ENCODE peak calls at places on chromosomes 6 and 20, in nine cellular contexts. K is stimulated activated CD4-positive, alpha-beta T cell treated with anti-CD3 and anti-CD28 coated beads, Interleukin-2, amount 100 ng/mL, for 4 hours; O is memory B cell; E is EH; Q is CD8-positive, alpha-beta T cell; L is NCI-H510A; P is kidney glomerular epithelial cell; Y is H7; J is renal cortical epithelial cell. I is an unnamed sample.

GRCh38 chr6:153131037-153131981 is at the start of gene RGS17:
- DNase-seq in K (no peak), O (no peak), E (peak; percentile 73), Q (no peak), L (peak; percentile 50), P (peak; percentile 57), Y (peak; percentile 99), J (peak; percentile 40), I (no peak)

GRCh38 chr6:1552296-1552761 is 57.4 kb upstream of the FOXC1 start:
- DNase-seq in K (no peak), O (no peak), E (peak; percentile 35), Q (no peak), L (no peak), P (no peak), Y (peak; percentile 70), J (peak; percentile 59), I (no peak)

GRCh38 chr20:48180637-48181036 is 395.4 kb upstream of the SULF2 start:
- DNase-seq in K (no peak), O (no peak), E (peak; percentile 19), Q (no peak), L (no peak), P (peak; percentile 15), Y (no peak), J (peak; percentile 20), I (no peak)

GRCh38 chr20:42018979-42019378 is 400.8 kb upstream of the CHD6 start:
- DNase-seq in K (no peak), O (no peak), E (no peak), Q (no peak), L (no peak), P (no peak), Y (peak; percentile 38), J (no peak), I (no peak)

GRCh38 chr20:36385503-36385902 is 79.4 kb downstream of the DLGAP4 start:
- DNase-seq in K (no peak), O (no peak), E (no peak), Q (no peak), L (no peak), P (no peak), Y (no peak), J (no peak), I (no peak)

GRCh38 chr6:161536141-161536735 is 262.4 kb upstream of the AGPAT4 start:
- DNase-seq in K (no peak), O (no peak), E (no peak), Q (no peak), L (no peak), P (no peak), Y (no peak), J (peak; percentile 37), I (no peak)

GRCh38 chr6:117329926-117330325 is 64.6 kb downstream of the VGLL2 start:
- DNase-seq in K (no peak), O (no peak), E (no peak), Q (no peak), L (no peak), P (no peak), Y (no peak), J (no peak), I (no peak)

GRCh38 chr6:111124406-111124805 is 37.1 kb downstream of the SLC16A10 start:
- DNase-seq in K (no peak), O (no peak), E (no peak), Q (no peak), L (no peak), P (no peak), Y (no peak), J (no peak), I (no peak)

GRCh38 chr20:4507288-4507719 is 214.4 kb upstream of the PRND start:
- DNase-seq in K (no peak), O (no peak), E (peak; percentile 99), Q (no peak), L (no peak), P (peak; percentile 80), Y (no peak), J (peak; percentile 95), I (no peak)

GRCh38 chr6:1669996-1670395 is 60.3 kb downstream of the FOXC1 start:
- DNase-seq in K (no peak), O (no peak), E (no peak), Q (no peak), L (no peak), P (no peak), Y (no peak), J (no peak), I (no peak)

GRCh38 chr6:98124176-98124575 is 710.2 kb upstream of the POU3F2 start:
- DNase-seq in K (no peak), O (no peak), E (no peak), Q (no peak), L (no peak), P (peak; percentile 33), Y (no peak), J (peak; percentile 11), I (no peak)

GRCh38 chr6:30568245-30568644 is 3.0 kb upstream of the ABCF1 start:
- DNase-seq in K (peak; percentile 30), O (no peak), E (no peak), Q (no peak), L (no peak), P (no peak), Y (no peak), J (no peak), I (no peak)

GRCh38 chr20:32189691-32190607 is 17.6 kb downstream of the PLAGL2 start:
- DNase-seq in K (no peak), O (peak; percentile 35), E (peak; percentile 51), Q (no peak), L (no peak), P (no peak), Y (peak; percentile 94), J (peak; percentile 12), I (peak; percentile 28)

GRCh38 chr20:39117486-39117885 is 155.3 kb downstream of the DHX35 start:
- DNase-seq in K (no peak), O (no peak), E (peak; percentile 53), Q (no peak), L (peak; percentile 49), P (peak; percentile 50), Y (no peak), J (peak; percentile 72), I (no peak)

GRCh38 chr6:79717989-79718388 is 86.9 kb downstream of the SH3BGRL2 start:
- DNase-seq in K (no peak), O (no peak), E (no peak), Q (no peak), L (no peak), P (no peak), Y (no peak), J (no peak), I (no peak)

GRCh38 chr20:62030357-62030756 is 35.3 kb downstream of the TAF4 start:
- DNase-seq in K (no peak), O (no peak), E (no peak), Q (no peak), L (no peak), P (no peak), Y (no peak), J (no peak), I (no peak)

GRCh38 chr6:107618672-107619071 is 128.8 kb downstream of the SOBP start:
- DNase-seq in K (no peak), O (no peak), E (no peak), Q (no peak), L (no peak), P (no peak), Y (no peak), J (no peak), I (peak; percentile 26)

GRCh38 chr6:119881416-119881815 is 531.9 kb upstream of the MAN1A1 start:
- DNase-seq in K (no peak), O (no peak), E (no peak), Q (no peak), L (no peak), P (no peak), Y (no peak), J (peak; percentile 21), I (no peak)

GRCh38 chr6:130362128-130362527 is 3.7 kb upstream of the TMEM200A start:
- DNase-seq in K (no peak), O (no peak), E (no peak), Q (no peak), L (no peak), P (no peak), Y (peak; percentile 46), J (no peak), I (no peak)

GRCh38 chr6:37033255-37033654 is 27.8 kb downstream of the FGD2 start:
- DNase-seq in K (no peak), O (no peak), E (peak; percentile 24), Q (no peak), L (no peak), P (no peak), Y (peak; percentile 2), J (no peak), I (no peak)

GRCh38 chr6:166830185-166830890 is 126.0 kb downstream of the RNASET2 start:
- DNase-seq in K (no peak), O (no peak), E (no peak), Q (no peak), L (no peak), P (no peak), Y (no peak), J (no peak), I (no peak)

I was measured in activated effector memory CD4-positive, alpha-beta T cell treated with Interleukin-2 at 50 U/mL for 16 hours.